ENCODE peak calls at places on chromosome 19, in nine cellular contexts. B is HEK293T; O is hypothalamus; F is HTR-8/SVneo; Y is heart right ventricle; K is activated naive CD8-positive, alpha-beta T cell treated with anti-CD3 and anti-CD28 coated beads, Interleukin-2, amount 50 U/mL, for 24 hours; Q is stomach; H is endothelial cell of umbilical vein; E is substantia nigra. R is an unnamed sample.

GRCh38 chr19:14369399-14370168 is 11.7 kb upstream of the ADGRE5 start:
- DNase-seq in B (no peak), O (no peak), F (no peak), Y (peak; percentile 50), K (peak; percentile 89), Q (no peak), H (no peak), E (no peak), R (peak; percentile 95)

GRCh38 chr19:18439025-18439909 is 1.3 kb upstream of the ISYNA1 start:
- DNase-seq in B (no peak), O (no peak), F (no peak), Y (no peak), K (no peak), Q (peak; percentile 58), H (no peak), E (no peak), R (no peak)

GRCh38 chr19:4581381-4582111 is 22.1 kb upstream of the SEMA6B start:
- DNase-seq in B (peak; percentile 66), O (peak; percentile 20), F (peak; percentile 65), Y (no peak), K (peak; percentile 26), Q (no peak), H (no peak), E (no peak), R (no peak)

GRCh38 chr19:46412034-46412982 is 1.1 kb downstream of the CCDC8 start:
- DNase-seq in B (no peak), O (no peak), F (no peak), Y (no peak), K (no peak), Q (no peak), H (no peak), E (no peak), R (no peak)

GRCh38 chr19:39297931-39298634 is 1.9 kb downstream of the IFNL1 start:
- DNase-seq in B (no peak), O (no peak), F (no peak), Y (no peak), K (peak; percentile 53), Q (peak; percentile 40), H (no peak), E (no peak), R (no peak)

GRCh38 chr19:29966594-29967249 is 24.7 kb downstream of the URI1 start:
- DNase-seq in B (no peak), O (peak; percentile 23), F (no peak), Y (no peak), K (no peak), Q (no peak), H (peak; percentile 14), E (no peak), R (no peak)

GRCh38 chr19:5228932-5229777 is 111.5 kb downstream of the PTPRS start:
- DNase-seq in B (peak; percentile 41), O (no peak), F (no peak), Y (no peak), K (no peak), Q (no peak), H (no peak), E (no peak), R (no peak)

GRCh38 chr19:54172413-54172763 is 572 bp downstream of the TMC4 start:
- DNase-seq in B (no peak), O (no peak), F (no peak), Y (no peak), K (no peak), Q (no peak), H (no peak), E (no peak), R (no peak)

GRCh38 chr19:51018745-51019543 is 565 bp downstream of the KLK10 start:
- DNase-seq in B (no peak), O (no peak), F (no peak), Y (no peak), K (no peak), Q (peak; percentile 43), H (no peak), E (no peak), R (no peak)

GRCh38 chr19:11324748-11325389 is 14.6 kb downstream of the RAB3D start:
- DNase-seq in B (no peak), O (no peak), F (no peak), Y (no peak), K (no peak), Q (no peak), H (no peak), E (no peak), R (no peak)

GRCh38 chr19:50819636-50820035 is 4.0 kb downstream of the KLK1 start:
- DNase-seq in B (no peak), O (no peak), F (no peak), Y (no peak), K (no peak), Q (no peak), H (no peak), E (no peak), R (no peak)

GRCh38 chr19:46394398-46394797 is 19.0 kb downstream of the CCDC8 start:
- DNase-seq in B (no peak), O (no peak), F (no peak), Y (no peak), K (no peak), Q (no peak), H (no peak), E (no peak), R (peak; percentile 18)

GRCh38 chr19:46602392-46603194 is 1.5 kb downstream of the CALM3 start:
- DNase-seq in B (peak; percentile 10), O (peak; percentile 82), F (no peak), Y (no peak), K (peak; percentile 74), Q (no peak), H (no peak), E (peak; percentile 48), R (peak; percentile 13)

GRCh38 chr19:45547211-45547770 is 37.3 kb downstream of the OPA3 start:
- DNase-seq in B (no peak), O (no peak), F (no peak), Y (no peak), K (no peak), Q (no peak), H (no peak), E (no peak), R (no peak)

GRCh38 chr19:1082165-1082927 is 12.8 kb downstream of the POLR2E start:
- DNase-seq in B (peak; percentile 96), O (no peak), F (no peak), Y (no peak), K (peak; percentile 81), Q (peak; percentile 96), H (peak; percentile 40), E (no peak), R (peak; percentile 89)

GRCh38 chr19:5967994-5968430 is 9.9 kb downstream of the RANBP3 start:
- DNase-seq in B (peak; percentile 82), O (peak; percentile 80), F (peak; percentile 78), Y (peak; percentile 74), K (peak; percentile 69), Q (peak; percentile 67), H (peak; percentile 84), E (peak; percentile 81), R (peak; percentile 47)

GRCh38 chr19:29524912-29525870 is 603 bp upstream of the VSTM2B start:
- DNase-seq in B (no peak), O (peak; percentile 76), F (no peak), Y (no peak), K (no peak), Q (no peak), H (no peak), E (peak; percentile 65), R (no peak)

GRCh38 chr19:16342002-16342715 is 17.5 kb downstream of the KLF2 start:
- DNase-seq in B (no peak), O (peak; percentile 26), F (no peak), Y (peak; percentile 68), K (peak; percentile 61), Q (no peak), H (no peak), E (peak; percentile 60), R (no peak)

GRCh38 chr19:4206818-4207484 is 22.4 kb upstream of the EBI3 start:
- DNase-seq in B (no peak), O (no peak), F (no peak), Y (no peak), K (no peak), Q (no peak), H (no peak), E (no peak), R (peak; percentile 31)

GRCh38 chr19:48487944-48488343 is 18.8 kb downstream of the CYTH2 start:
- DNase-seq in B (no peak), O (no peak), F (peak; percentile 88), Y (peak; percentile 72), K (no peak), Q (peak; percentile 88), H (peak; percentile 60), E (no peak), R (no peak)

R was measured in T-helper 2 cell.